ENCODE peak calls at places on chromosomes 7 and 10, in eight cellular contexts. One of them, this sample, is unnamed.

GRCh38 chr10:98886686-98887085 is 349.0 kb downstream of the HPSE2 start:
- DNase-seq in retina: no peak
- DNase-seq in caudate nucleus: no peak
- DNase-seq in smooth muscle cell of the brain vasculature: no peak
- DNase-seq in fibroblast of mammary gland: peak
- DNase-seq in amniotic stem cell: no peak
- DNase-seq in progenitor cell of endocrine pancreas: no peak
- DNase-seq in putamen: no peak
- DNase-seq in this sample: no peak

GRCh38 chr7:150325110-150325611 is 1.8 kb upstream of the ACTR3C start:
- DNase-seq in putamen: no peak
- DNase-seq in fibroblast of mammary gland: peak
- DNase-seq in amniotic stem cell: no peak
- DNase-seq in progenitor cell of endocrine pancreas: no peak
- DNase-seq in retina: no peak
- DNase-seq in smooth muscle cell of the brain vasculature: no peak
- DNase-seq in caudate nucleus: no peak
- DNase-seq in this sample: no peak

GRCh38 chr10:93392111-93392510 is 90.0 kb downstream of the MYOF start:
- DNase-seq in smooth muscle cell of the brain vasculature: no peak
- DNase-seq in amniotic stem cell: no peak
- DNase-seq in progenitor cell of endocrine pancreas: no peak
- DNase-seq in putamen: no peak
- DNase-seq in caudate nucleus: no peak
- DNase-seq in fibroblast of mammary gland: no peak
- DNase-seq in retina: no peak
- DNase-seq in this sample: no peak

GRCh38 chr10:103758294-103758681 is 97.1 kb downstream of the SH3PXD2A start:
- DNase-seq in putamen: no peak
- DNase-seq in fibroblast of mammary gland: peak
- DNase-seq in retina: no peak
- DNase-seq in caudate nucleus: no peak
- DNase-seq in smooth muscle cell of the brain vasculature: no peak
- DNase-seq in progenitor cell of endocrine pancreas: no peak
- DNase-seq in amniotic stem cell: no peak
- DNase-seq in this sample: no peak

GRCh38 chr10:22655312-22655973 is 58.9 kb downstream of the PIP4K2A start:
- DNase-seq in smooth muscle cell of the brain vasculature: no peak
- DNase-seq in fibroblast of mammary gland: peak
- DNase-seq in amniotic stem cell: no peak
- DNase-seq in progenitor cell of endocrine pancreas: no peak
- DNase-seq in putamen: no peak
- DNase-seq in caudate nucleus: no peak
- DNase-seq in retina: no peak
- DNase-seq in this sample: peak

GRCh38 chr10:33859319-33860022 is 525.0 kb upstream of the NRP1 start:
- DNase-seq in retina: no peak
- DNase-seq in caudate nucleus: no peak
- DNase-seq in fibroblast of mammary gland: no peak
- DNase-seq in putamen: no peak
- DNase-seq in amniotic stem cell: no peak
- DNase-seq in progenitor cell of endocrine pancreas: no peak
- DNase-seq in smooth muscle cell of the brain vasculature: no peak
- DNase-seq in this sample: no peak

GRCh38 chr10:99548041-99548530 is 15.3 kb downstream of the NKX2-3 start:
- DNase-seq in smooth muscle cell of the brain vasculature: no peak
- DNase-seq in fibroblast of mammary gland: peak
- DNase-seq in amniotic stem cell: no peak
- DNase-seq in caudate nucleus: no peak
- DNase-seq in retina: no peak
- DNase-seq in putamen: no peak
- DNase-seq in progenitor cell of endocrine pancreas: no peak
- DNase-seq in this sample: peak

GRCh38 chr10:49740346-49741107 is 21.6 kb downstream of the OGDHL start:
- DNase-seq in fibroblast of mammary gland: no peak
- DNase-seq in progenitor cell of endocrine pancreas: no peak
- DNase-seq in smooth muscle cell of the brain vasculature: no peak
- DNase-seq in putamen: no peak
- DNase-seq in amniotic stem cell: no peak
- DNase-seq in retina: no peak
- DNase-seq in caudate nucleus: no peak
- DNase-seq in this sample: no peak

GRCh38 chr10:70940834-70941568 is 52.6 kb upstream of the PCBD1 start:
- DNase-seq in progenitor cell of endocrine pancreas: no peak
- DNase-seq in smooth muscle cell of the brain vasculature: no peak
- DNase-seq in putamen: no peak
- DNase-seq in retina: no peak
- DNase-seq in caudate nucleus: no peak
- DNase-seq in fibroblast of mammary gland: peak
- DNase-seq in amniotic stem cell: no peak
- DNase-seq in this sample: peak

GRCh38 chr7:22420973-22421635 is 64.2 kb upstream of the RAPGEF5 start:
- DNase-seq in putamen: no peak
- DNase-seq in retina: no peak
- DNase-seq in caudate nucleus: no peak
- DNase-seq in amniotic stem cell: no peak
- DNase-seq in fibroblast of mammary gland: no peak
- DNase-seq in smooth muscle cell of the brain vasculature: no peak
- DNase-seq in progenitor cell of endocrine pancreas: no peak
- DNase-seq in this sample: peak

GRCh38 chr10:110003524-110003885 is 4.3 kb upstream of the ADD3 start:
- DNase-seq in smooth muscle cell of the brain vasculature: no peak
- DNase-seq in fibroblast of mammary gland: no peak
- DNase-seq in progenitor cell of endocrine pancreas: no peak
- DNase-seq in amniotic stem cell: no peak
- DNase-seq in retina: no peak
- DNase-seq in caudate nucleus: no peak
- DNase-seq in putamen: peak
- DNase-seq in this sample: no peak